ENCODE peak calls at places on chromosomes 12 and 14, in five cellular contexts. T, G, L, J and B are unnamed samples.

GRCh38 chr14:106094654-106095189 is 568.3 kb downstream of the TMEM121 start:
- DNase-seq in T (no peak), G (no peak), L (no peak), J (no peak), B (no peak)

GRCh38 chr14:22391908-22392307 is 197.1 kb downstream of the DAD1 start:
- DNase-seq in T (peak; percentile 75), G (no peak), L (no peak), J (peak; percentile 70), B (peak; percentile 72)

GRCh38 chr12:53450936-53451335 is 966 bp upstream of the PCBP2 start:
- DNase-seq in T (no peak), G (no peak), L (no peak), J (no peak), B (no peak)

GRCh38 chr12:116539361-116539771 is 19.8 kb upstream of the MAP1LC3B2 start:
- DNase-seq in T (peak; percentile 56), G (no peak), L (no peak), J (no peak), B (peak; percentile 67)

GRCh38 chr14:104085889-104086201 is 345 bp downstream of the ASPG start:
- DNase-seq in T (no peak), G (no peak), L (no peak), J (no peak), B (no peak)

GRCh38 chr12:608413-608812 is 54.8 kb downstream of the NINJ2 start:
- DNase-seq in T (no peak), G (no peak), L (no peak), J (no peak), B (no peak)

GRCh38 chr12:76755829-76756379 is 8.0 kb upstream of the ZDHHC17 start:
- DNase-seq in T (no peak), G (no peak), L (no peak), J (no peak), B (no peak)

GRCh38 chr14:43872752-43873655 is 634.1 kb downstream of the FSCB start:
- DNase-seq in T (no peak), G (no peak), L (no peak), J (no peak), B (no peak)

GRCh38 chr12:20432290-20432689 is 64.0 kb downstream of the PDE3A start:
- DNase-seq in T (no peak), G (no peak), L (no peak), J (no peak), B (no peak)

GRCh38 chr12:27151479-27151878 is 69.1 kb upstream of the C12orf71 start:
- DNase-seq in T (no peak), G (no peak), L (no peak), J (no peak), B (no peak)